ENCODE peak calls at places on chromosomes 2 and 18, in six cellular contexts. K is heart right ventricle, T is K562, G is Caco-2, A is GM12878, R is small intestine. I is an unnamed sample.

GRCh38 chr2:181585732-181586131 is 71.2 kb downstream of the CERKL start:
- DNase-seq in K (no peak), T (no peak), G (no peak), A (no peak), R (no peak), I (no peak)

GRCh38 chr2:10576456-10576855 is 113.3 kb downstream of the NOL10 start:
- DNase-seq in K (no peak), T (no peak), G (no peak), A (no peak), R (no peak), I (no peak)

GRCh38 chr2:85787981-85788340 is 34.2 kb downstream of the ATOH8 start:
- DNase-seq in K (no peak), T (no peak), G (no peak), A (no peak), R (no peak), I (no peak)

GRCh38 chr2:62478093-62478580 is 27.9 kb downstream of the TMEM17 start:
- DNase-seq in K (no peak), T (no peak), G (peak; percentile 62), A (no peak), R (peak; percentile 58), I (no peak)

GRCh38 chr2:26148501-26148900 is 24.4 kb upstream of the GAREM2 start:
- DNase-seq in K (no peak), T (no peak), G (no peak), A (no peak), R (no peak), I (no peak)

GRCh38 chr2:12315224-12315623 is 401.5 kb upstream of the TRIB2 start:
- DNase-seq in K (no peak), T (peak; percentile 40), G (no peak), A (no peak), R (no peak), I (no peak)

GRCh38 chr2:46097714-46098480 is 199.3 kb upstream of the EPAS1 start:
- DNase-seq in K (no peak), T (no peak), G (no peak), A (no peak), R (peak; percentile 33), I (peak; percentile 51)

GRCh38 chr18:904135-905090 is at the start of gene ADCYAP1:
- DNase-seq in K (no peak), T (no peak), G (no peak), A (no peak), R (no peak), I (no peak)

GRCh38 chr2:62426005-62426912 is 79.7 kb downstream of the TMEM17 start:
- DNase-seq in K (no peak), T (no peak), G (no peak), A (no peak), R (no peak), I (no peak)

GRCh38 chr18:73235491-73235890 is 367.7 kb upstream of the NETO1 start:
- DNase-seq in K (no peak), T (no peak), G (no peak), A (peak; percentile 11), R (no peak), I (no peak)

GRCh38 chr2:215716971-215717370 is 281.1 kb upstream of the FN1 start:
- DNase-seq in K (no peak), T (no peak), G (no peak), A (no peak), R (no peak), I (no peak)

GRCh38 chr2:7089898-7090510 is 172.8 kb downstream of the RNF144A start:
- DNase-seq in K (no peak), T (no peak), G (no peak), A (no peak), R (no peak), I (no peak)

GRCh38 chr2:55721601-55722215 is 28.1 kb upstream of the PNPT1 start:
- DNase-seq in K (no peak), T (no peak), G (no peak), A (no peak), R (no peak), I (no peak)

GRCh38 chr2:9738718-9739496 is 104.4 kb upstream of the TAF1B start:
- DNase-seq in K (no peak), T (no peak), G (no peak), A (no peak), R (peak; percentile 13), I (no peak)

GRCh38 chr2:227320305-227321094 is 4.6 kb upstream of the MFF start:
- DNase-seq in K (peak; percentile 13), T (no peak), G (no peak), A (no peak), R (no peak), I (no peak)

GRCh38 chr2:68236080-68236734 is 16.1 kb downstream of the PPP3R1 start:
- DNase-seq in K (no peak), T (no peak), G (no peak), A (no peak), R (no peak), I (no peak)

GRCh38 chr2:88690591-88691338 is 708 bp upstream of the RPIA start:
- DNase-seq in K (peak; percentile 24), T (peak; percentile 49), G (peak; percentile 82), A (no peak), R (peak; percentile 63), I (no peak)

GRCh38 chr2:147467441-147467840 is 377.4 kb upstream of the ACVR2A start:
- DNase-seq in K (no peak), T (no peak), G (no peak), A (no peak), R (no peak), I (no peak)

GRCh38 chr2:27123302-27124150 is at the start of gene ABHD1:
- DNase-seq in K (peak; percentile 82), T (peak; percentile 64), G (peak; percentile 57), A (no peak), R (peak; percentile 49), I (peak; percentile 41)

GRCh38 chr18:770583-770961 is 41.5 kb downstream of the YES1 start:
- DNase-seq in K (no peak), T (no peak), G (peak; percentile 72), A (no peak), R (no peak), I (peak; percentile 80)

GRCh38 chr2:176177580-176178270 is 10.7 kb upstream of the HOXD1 start:
- DNase-seq in K (no peak), T (no peak), G (no peak), A (no peak), R (no peak), I (peak; percentile 26)

GRCh38 chr2:66853585-66853984 is 418.7 kb downstream of the MEIS1 start:
- DNase-seq in K (no peak), T (no peak), G (no peak), A (no peak), R (no peak), I (no peak)

GRCh38 chr18:12811191-12811950 is 72.7 kb downstream of the PTPN2 start:
- DNase-seq in K (no peak), T (no peak), G (no peak), A (no peak), R (no peak), I (no peak)

GRCh38 chr18:13639196-13639595 is 87.2 kb downstream of the FAM210A start:
- DNase-seq in K (no peak), T (no peak), G (no peak), A (no peak), R (no peak), I (no peak)

GRCh38 chr2:183009249-183009899 is 28.9 kb downstream of the NCKAP1 start:
- DNase-seq in K (no peak), T (no peak), G (no peak), A (no peak), R (no peak), I (no peak)

DNA sequence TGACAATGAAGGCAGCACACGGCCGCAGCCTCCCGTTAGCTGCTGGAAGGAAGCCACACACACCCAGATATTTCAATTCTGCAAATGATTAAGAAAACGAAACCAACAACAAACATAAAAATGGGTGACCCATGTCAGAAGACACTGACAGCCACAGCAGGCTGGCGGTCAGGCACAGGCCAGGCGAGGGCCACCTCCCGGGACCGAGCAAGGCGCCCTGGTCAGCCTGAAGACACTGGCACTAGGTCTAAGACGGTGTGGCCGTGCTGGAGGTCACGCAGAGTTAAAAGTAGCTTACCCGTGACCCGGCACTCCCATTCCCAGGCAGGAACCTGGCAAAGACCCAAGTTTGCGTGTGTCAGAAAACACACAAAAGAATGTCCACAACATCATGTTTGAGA is 81.6 kb downstream of the HDAC4 start:
- DNase-seq in K (no peak), T (peak; percentile 27), G (no peak), A (no peak), R (peak; percentile 63), I (no peak)
- H3K4me1 ChIP-seq in K (peaks cover 57% of the 10 kb centered on the region), T (peaks cover 28% of the 10 kb centered on the region), G (no peaks in the 10 kb centered on the region), A (peaks cover 12% of the 10 kb centered on the region), R (peaks cover 2% of the 10 kb centered on the region), I (no peaks in the 10 kb centered on the region)

GRCh38 chr2:219508444-219508734 is 5.9 kb upstream of the ASIC4 start:
- DNase-seq in K (no peak), T (no peak), G (no peak), A (no peak), R (no peak), I (no peak)
- H3K27me3 ChIP-seq in K (peaks cover 47% of the 10 kb centered on the region), T (no peaks in the 10 kb centered on the region), G (peaks cover 5% of the 10 kb centered on the region), A (peaks cover 9% of the 10 kb centered on the region), R (peaks cover 20% of the 10 kb centered on the region), I (peaks cover 22% of the 10 kb centered on the region)

DNA sequence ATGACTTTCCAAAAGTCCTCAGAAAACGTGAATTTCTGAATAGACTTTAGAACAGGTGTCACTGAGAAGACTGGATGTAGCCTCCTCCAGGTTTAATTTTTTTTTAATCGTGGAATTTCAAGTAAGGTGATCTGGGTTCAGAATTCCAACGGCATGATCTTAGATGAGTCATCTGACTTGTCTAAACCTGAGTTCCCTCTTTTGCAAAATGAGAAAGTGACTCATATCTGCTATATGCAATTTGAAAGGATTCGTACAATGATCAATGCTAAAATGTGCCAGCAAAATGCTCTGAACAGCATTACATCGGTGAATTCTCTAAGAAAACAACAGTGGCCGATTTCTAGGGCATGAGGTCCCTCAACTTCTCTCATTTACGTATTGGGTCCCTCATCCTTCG is 69.1 kb upstream of the ZNF516 start:
- DNase-seq in K (no peak), T (no peak), G (no peak), A (no peak), R (no peak), I (no peak)
- H3K4me3 ChIP-seq in K (no peak overlapping the region), T (no peak overlapping the region), G (no peak overlapping the region), A (no peak overlapping the region), R (no peak overlapping the region), I (no peak overlapping the region)

GRCh38 chr18:48829443-48830149 is 121.2 kb downstream of the SMAD7 start:
- DNase-seq in K (no peak), T (no peak), G (no peak), A (no peak), R (no peak), I (no peak)

GRCh38 chr18:48833701-48834394 is 116.9 kb downstream of the SMAD7 start:
- DNase-seq in K (no peak), T (no peak), G (no peak), A (no peak), R (peak; percentile 41), I (no peak)

GRCh38 chr18:48831113-48831759 is 119.5 kb downstream of the SMAD7 start:
- DNase-seq in K (no peak), T (no peak), G (no peak), A (no peak), R (no peak), I (no peak)

GRCh38 chr18:48832961-48833700 is 117.6 kb downstream of the SMAD7 start:
- DNase-seq in K (no peak), T (no peak), G (no peak), A (no peak), R (peak; percentile 77), I (peak; percentile 34)

DNA sequence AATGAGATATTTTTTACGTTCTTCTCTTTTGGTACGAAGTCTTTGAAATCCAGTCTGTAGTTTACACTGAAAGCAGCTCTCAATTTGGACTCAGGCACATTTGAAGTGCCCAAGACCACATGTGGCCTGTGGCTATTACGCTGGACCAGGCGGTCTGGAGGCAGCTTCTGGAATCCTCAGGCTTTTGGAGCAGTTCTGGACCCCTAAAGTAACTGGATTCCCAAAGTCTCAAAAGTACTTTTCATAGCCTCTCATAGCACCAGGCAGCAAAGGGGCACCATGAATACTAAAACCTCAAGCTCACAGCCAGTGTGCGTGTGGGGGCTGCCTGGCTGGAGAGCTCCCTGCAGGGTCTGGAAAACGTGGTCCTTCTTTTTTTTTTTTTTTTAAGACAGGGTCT is 119.0 kb downstream of the SMAD7 start:
- DNase-seq in K (no peak), T (no peak), G (no peak), A (no peak), R (no peak), I (no peak)
- H3K4me1 ChIP-seq in K (peaks cover 87% of the 10 kb centered on the region), T (peaks cover 34% of the 10 kb centered on the region), G (peaks cover 9% of the 10 kb centered on the region), A (peaks cover 41% of the 10 kb centered on the region), R (peaks cover 2% of the 10 kb centered on the region), I (no peaks in the 10 kb centered on the region)